ENCODE peak calls at places on chromosome 22, in nine cellular contexts. O, D, J, W, U, Q, R, A and E are unnamed samples.

GRCh38 chr22:47388778-47389177 is 626.3 kb downstream of the TBC1D22A start:
- DNase-seq in U (no peak), R (no peak), D (no peak), Q (no peak), J (no peak), A (no peak), W (no peak), O (no peak), E (no peak)

GRCh38 chr22:23181763-23182288 is 1.5 kb downstream of the BCR start:
- DNase-seq in A (no peak), O (no peak), R (no peak), D (no peak), W (peak; percentile 10), U (no peak), Q (no peak), J (peak; percentile 4), E (no peak)

GRCh38 chr22:47710135-47710534 is 947.7 kb downstream of the TBC1D22A start:
- DNase-seq in J (no peak), R (no peak), Q (no peak), A (no peak), W (no peak), O (no peak), D (no peak), U (no peak), E (no peak)

GRCh38 chr22:46948411-46949144 is 186.1 kb downstream of the TBC1D22A start:
- DNase-seq in J (no peak), W (no peak), A (no peak), R (no peak), U (no peak), O (no peak), D (no peak), Q (no peak), E (no peak)

GRCh38 chr22:24190566-24191208 is 9.4 kb downstream of the SUSD2 start:
- DNase-seq in J (no peak), R (no peak), U (no peak), O (no peak), Q (no peak), D (no peak), W (no peak), A (no peak), E (no peak)

GRCh38 chr22:17098379-17098819 is 13.6 kb downstream of the IL17RA start:
- DNase-seq in D (no peak), O (no peak), J (no peak), W (no peak), A (no peak), Q (no peak), U (no peak), R (no peak), E (peak; percentile 20)

GRCh38 chr22:27801616-27802388 is at the start of gene MN1:
- DNase-seq in D (peak; percentile 23), W (peak; percentile 68), J (peak; percentile 50), U (no peak), Q (peak; percentile 30), O (peak; percentile 35), A (peak; percentile 49), R (peak; percentile 54), E (peak; percentile 61)

GRCh38 chr22:48650323-48651035 is 1177.2 kb downstream of the BRD1 start:
- DNase-seq in D (no peak), Q (no peak), J (no peak), W (no peak), A (no peak), U (no peak), R (no peak), O (no peak), E (no peak)

GRCh38 chr22:25134028-25134427 is 65.6 kb upstream of the CRYBB3 start:
- DNase-seq in U (peak; percentile 61), D (no peak), Q (no peak), O (no peak), W (peak; percentile 95), J (no peak), A (no peak), R (no peak), E (no peak)

GRCh38 chr22:32676196-32676595 is 125.3 kb upstream of the TIMP3 start:
- DNase-seq in D (no peak), W (no peak), Q (no peak), A (no peak), R (no peak), U (no peak), J (no peak), O (no peak), E (no peak)

GRCh38 chr22:25563757-25564319 is 637 bp upstream of the GRK3 start:
- DNase-seq in A (peak; percentile 22), W (peak; percentile 7), J (no peak), U (peak; percentile 44), Q (peak; percentile 58), D (no peak), R (peak; percentile 16), O (peak; percentile 6), E (no peak)

GRCh38 chr22:32917577-32918375 is 116.3 kb downstream of the TIMP3 start:
- DNase-seq in Q (no peak), D (no peak), W (no peak), J (no peak), A (no peak), U (no peak), R (no peak), O (no peak), E (no peak)

GRCh38 chr22:28917747-28918543 is 34.6 kb downstream of the ZNRF3 start:
- DNase-seq in Q (no peak), R (peak; percentile 51), J (no peak), O (peak; percentile 31), A (peak; percentile 25), W (no peak), U (peak; percentile 45), D (no peak), E (no peak)

GRCh38 chr22:44026066-44026629 is 2.0 kb downstream of the PARVB start:
- DNase-seq in D (no peak), O (no peak), A (no peak), Q (no peak), J (no peak), W (peak; percentile 68), U (no peak), R (no peak), E (no peak)

GRCh38 chr22:19060356-19061009 is 61.7 kb downstream of the DGCR2 start:
- DNase-seq in U (peak; percentile 72), W (no peak), Q (no peak), J (no peak), R (no peak), D (no peak), O (peak; percentile 86), A (peak; percentile 30), E (no peak)

GRCh38 chr22:49965291-49966040 is 4.9 kb downstream of the PIM3 start:
- DNase-seq in Q (no peak), U (peak; percentile 30), J (no peak), D (peak; percentile 0), O (no peak), R (peak; percentile 16), W (no peak), A (no peak), E (no peak)

GRCh38 chr22:44291265-44292006 is 21.3 kb downstream of the SHISAL1 start:
- DNase-seq in U (no peak), Q (no peak), R (no peak), A (no peak), J (no peak), O (peak; percentile 7), W (no peak), D (no peak), E (no peak)

GRCh38 chr22:35363571-35364086 is 17.3 kb upstream of the HMOX1 start:
- DNase-seq in R (no peak), Q (no peak), W (no peak), O (no peak), U (no peak), J (no peak), A (no peak), D (no peak), E (no peak)

DNA sequence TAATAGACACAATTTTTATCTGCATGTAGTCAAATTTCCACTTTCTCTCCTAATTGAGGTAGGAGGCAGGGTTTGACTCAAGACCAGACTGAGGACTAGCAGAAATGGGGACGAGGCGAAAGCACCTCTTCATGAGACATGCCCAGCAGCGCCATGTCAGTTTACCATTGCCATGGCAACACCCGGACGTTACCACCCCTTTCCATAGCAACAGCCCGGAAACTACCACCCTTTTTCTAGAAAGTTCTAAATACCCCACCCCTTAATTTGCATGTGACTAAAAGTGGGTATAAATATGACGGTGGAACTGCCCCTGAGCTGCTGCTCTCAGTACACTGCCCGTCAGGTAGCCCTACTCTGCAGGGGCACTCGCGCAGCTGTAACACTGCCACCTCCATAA is 5.9 kb upstream of the RAC2 start:
- DNase-seq in O (no peak), U (no peak), R (no peak), J (peak; percentile 33), Q (no peak), A (no peak), W (no peak), D (no peak), E (no peak)
- H3K4me1 ChIP-seq in O (peaks cover 7% of the 10 kb centered on the region), U (no peaks in the 10 kb centered on the region), R (no peaks in the 10 kb centered on the region), J (peaks cover 15% of the 10 kb centered on the region), Q (peaks cover 4% of the 10 kb centered on the region), A (peaks cover 3% of the 10 kb centered on the region), W (peaks cover 20% of the 10 kb centered on the region), D (peaks cover 9% of the 10 kb centered on the region), E (peaks cover 5% of the 10 kb centered on the region)

GRCh38 chr22:39600491-39601179 is 30.1 kb downstream of the CACNA1I start:
- DNase-seq in D (no peak), J (no peak), O (no peak), U (no peak), W (no peak), A (no peak), R (no peak), Q (no peak), E (no peak)
- H3K4me1 ChIP-seq in D (peaks cover 24% of the 10 kb centered on the region), J (peaks cover 29% of the 10 kb centered on the region), O (no peaks in the 10 kb centered on the region), U (peaks cover 5% of the 10 kb centered on the region), W (no peaks in the 10 kb centered on the region), A (no peaks in the 10 kb centered on the region), R (no peaks in the 10 kb centered on the region), Q (no peaks in the 10 kb centered on the region), E (peaks cover 3% of the 10 kb centered on the region)

GRCh38 chr22:39282642-39283311 is 36.6 kb downstream of the RPL3 start:
- DNase-seq in A (peak; percentile 57), O (no peak), J (no peak), U (no peak), R (no peak), W (peak; percentile 89), Q (no peak), D (no peak), E (no peak)
- H3K4me1 ChIP-seq in A (peaks cover 56% of the 10 kb centered on the region), O (peaks cover 23% of the 10 kb centered on the region), J (no peaks in the 10 kb centered on the region), U (peaks cover 7% of the 10 kb centered on the region), R (no peaks in the 10 kb centered on the region), W (peaks cover 43% of the 10 kb centered on the region), Q (no peaks in the 10 kb centered on the region), D (no peaks in the 10 kb centered on the region), E (no peaks in the 10 kb centered on the region)

DNA sequence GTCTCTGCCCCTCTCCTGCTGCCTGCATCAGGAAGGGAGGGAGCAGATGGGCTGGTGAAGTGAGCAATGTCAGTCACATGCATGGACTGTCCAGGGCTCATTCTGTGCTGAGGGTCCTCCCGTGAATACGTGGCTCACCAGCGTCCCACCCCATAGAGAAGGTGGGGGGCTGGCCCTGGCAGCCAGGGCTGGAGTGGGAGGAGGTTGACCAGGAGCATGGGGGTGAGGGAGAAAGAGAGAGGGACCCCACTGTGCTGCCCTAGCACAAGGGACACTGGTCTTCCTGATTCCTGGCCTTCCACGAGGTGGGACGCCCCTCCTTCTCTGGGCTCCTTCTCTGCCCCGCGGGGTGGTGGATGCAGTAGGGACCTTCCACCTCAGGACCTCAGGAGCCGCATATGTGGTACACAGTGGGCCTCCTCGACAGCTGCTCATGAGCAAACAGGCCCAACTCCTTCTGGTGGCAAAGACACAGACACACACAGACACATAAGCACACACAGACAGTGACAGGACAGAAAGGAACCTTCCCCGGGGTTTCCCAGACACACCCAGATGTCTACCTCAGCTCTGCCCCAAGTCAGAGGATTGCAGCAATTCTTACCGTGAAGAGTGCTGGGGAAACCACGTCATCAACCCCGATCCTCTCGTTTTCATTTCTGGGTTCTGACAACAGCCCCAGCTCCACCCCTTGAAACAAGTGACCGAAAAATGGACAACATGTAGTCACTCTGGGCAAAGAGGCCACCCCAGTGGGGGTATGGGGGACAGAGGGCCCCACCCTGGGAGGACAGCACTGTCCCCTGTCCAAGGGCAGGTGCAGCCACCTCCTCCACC is 3.6 kb upstream of the APOBEC3A start:
- DNase-seq in D (no peak), O (no peak), J (peak; percentile 25), U (no peak), W (no peak), R (no peak), Q (no peak), A (no peak), E (no peak)
- H3K4me1 ChIP-seq in D (no peaks in the 10 kb centered on the region), O (no peaks in the 10 kb centered on the region), J (peaks cover 8% of the 10 kb centered on the region), U (no peaks in the 10 kb centered on the region), W (no peaks in the 10 kb centered on the region), R (no peaks in the 10 kb centered on the region), Q (peaks cover 7% of the 10 kb centered on the region), A (no peaks in the 10 kb centered on the region), E (no peaks in the 10 kb centered on the region)